ENCODE peak calls at places on chromosomes 3 and 15, in five cellular contexts. A is A549, B is neural crest cell, E is dorsolateral prefrontal cortex, G is ovary. X is an unnamed sample.

GRCh38 chr3:125052671-125053303 is 3.0 kb downstream of the HEG1 start:
- DNase-seq in A (peak; percentile 14), B (no peak), E (no peak), G (no peak), X (peak; percentile 62)

GRCh38 chr3:128006471-128007424 is 45.5 kb upstream of the SEC61A1 start:
- DNase-seq in A (no peak), B (no peak), E (no peak), G (no peak), X (no peak)

GRCh38 chr3:150763841-150764483 is 993 bp upstream of the SIAH2 start:
- DNase-seq in A (peak; percentile 74), B (peak; percentile 52), E (peak; percentile 76), G (peak; percentile 73), X (no peak)

GRCh38 chr15:54029076-54029475 is 50.8 kb downstream of the UNC13C start:
- DNase-seq in A (no peak), B (no peak), E (no peak), G (no peak), X (no peak)

GRCh38 chr15:36947035-36947719 is 153.2 kb downstream of the MEIS2 start:
- DNase-seq in A (no peak), B (no peak), E (no peak), G (no peak), X (no peak)

GRCh38 chr3:157329541-157329940 is 107.1 kb upstream of the PTX3 start:
- DNase-seq in A (no peak), B (no peak), E (no peak), G (no peak), X (no peak)

GRCh38 chr15:63531586-63531985 is 27.2 kb downstream of the USP3 start:
- DNase-seq in A (no peak), B (no peak), E (no peak), G (no peak), X (no peak)

GRCh38 chr3:120419797-120420196 is 31.0 kb downstream of the FSTL1 start:
- DNase-seq in A (no peak), B (no peak), E (no peak), G (no peak), X (no peak)

GRCh38 chr15:58478579-58478978 is 46.8 kb downstream of the LIPC start:
- DNase-seq in A (no peak), B (no peak), E (no peak), G (no peak), X (no peak)

GRCh38 chr15:52559583-52559982 is 9.2 kb downstream of the ARPP19 start:
- DNase-seq in A (no peak), B (no peak), E (no peak), G (no peak), X (no peak)

GRCh38 chr3:10551821-10552630 is 46.6 kb upstream of the ATP2B2 start:
- DNase-seq in A (no peak), B (no peak), E (peak; percentile 78), G (no peak), X (no peak)

GRCh38 chr3:159947220-159947619 is 41.4 kb upstream of the IL12A start:
- DNase-seq in A (no peak), B (no peak), E (no peak), G (no peak), X (peak; percentile 61)

GRCh38 chr3:178060406-178060805 is 475.8 kb upstream of the KCNMB2 start:
- DNase-seq in A (no peak), B (no peak), E (no peak), G (no peak), X (peak; percentile 95)

GRCh38 chr15:66884661-66885237 is 180.7 kb upstream of the SMAD3 start:
- DNase-seq in A (no peak), B (no peak), E (no peak), G (no peak), X (no peak)

GRCh38 chr3:134709563-134710312 is 58.9 kb upstream of the KY start:
- DNase-seq in A (no peak), B (no peak), E (no peak), G (peak; percentile 37), X (no peak)

GRCh38 chr3:156382458-156383346 is 172.2 kb downstream of the SSR3 start:
- DNase-seq in A (peak; percentile 47), B (peak; percentile 16), E (no peak), G (no peak), X (no peak)

GRCh38 chr3:31733234-31733667 is 200.5 kb downstream of the STT3B start:
- DNase-seq in A (no peak), B (no peak), E (no peak), G (no peak), X (no peak)

GRCh38 chr3:25542571-25543039 is 114.5 kb downstream of the RARB start:
- DNase-seq in A (no peak), B (no peak), E (no peak), G (no peak), X (no peak)
- TF ChIP-seq CTCF in A (no peak), B (no peak), E (no peak), G (no peak), X (no peak)

GRCh38 chr3:5678844-5679243 is 491.3 kb downstream of the EDEM1 start:
- DNase-seq in A (no peak), B (no peak), E (no peak), G (no peak), X (no peak)
- TF ChIP-seq CTCF in A (no peak), B (no peak), E (no peak), G (no peak), X (no peak)

GRCh38 chr15:25790003-25790660 is 73.0 kb downstream of the ATP10A start:
- DNase-seq in A (no peak), B (no peak), E (no peak), G (peak; percentile 68), X (peak; percentile 54)
- TF ChIP-seq CTCF in A (no peak), B (no peak), E (no peak), G (no peak), X (peak; percentile 16)

DNA sequence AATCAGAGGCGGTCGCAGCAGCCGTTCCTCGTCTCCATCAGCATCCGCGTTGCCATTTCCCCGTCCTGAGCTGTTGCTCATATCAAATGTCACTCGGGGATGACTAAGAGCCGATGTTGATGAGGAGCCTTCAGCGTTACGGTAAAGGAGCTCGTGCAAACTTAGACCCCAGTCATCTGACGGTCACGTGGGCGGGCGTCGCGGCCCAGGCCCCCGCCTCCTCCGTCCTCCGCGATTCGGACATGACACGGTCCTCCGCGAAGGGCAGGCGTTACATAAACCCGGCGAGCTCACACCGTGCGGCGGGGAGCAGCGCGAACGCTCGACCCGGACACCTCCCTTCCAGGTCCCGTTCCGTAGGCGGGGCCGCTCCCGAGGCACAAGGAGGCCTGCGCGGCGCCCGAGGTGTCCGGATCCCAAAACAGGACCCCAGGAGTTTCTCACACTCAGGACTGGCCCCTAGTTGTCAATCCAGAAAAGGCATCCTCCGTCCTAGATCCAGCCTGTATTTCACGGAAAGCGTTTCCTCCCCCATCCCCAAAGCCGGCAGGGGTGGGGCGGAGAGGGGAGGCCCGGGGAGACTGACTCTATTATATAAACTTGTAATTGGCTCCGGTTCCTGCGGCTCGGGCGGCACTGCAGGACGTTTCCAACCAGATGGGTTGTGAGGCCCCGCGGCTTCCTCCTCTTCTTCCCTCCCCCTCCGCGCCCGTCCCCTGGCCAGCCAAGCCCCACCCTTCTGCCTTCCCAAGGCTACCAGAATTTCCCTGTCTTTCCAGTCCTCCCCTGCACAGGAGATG is 100.0 kb upstream of the IGF1R start:
- DNase-seq in A (peak; percentile 72), B (peak; percentile 48), E (peak; percentile 75), G (peak; percentile 83), X (peak; percentile 44)
- TF ChIP-seq CTCF in A (peak; percentile 27), B (peak; percentile 42), E (no peak), G (peak; percentile 8), X (peak; percentile 20)

GRCh38 chr3:94179059-94179458 is 116.2 kb downstream of the NSUN3 start:
- DNase-seq in A (no peak), B (no peak), E (no peak), G (no peak), X (no peak)

GRCh38 chr3:94184781-94185180 is 121.9 kb downstream of the NSUN3 start:
- DNase-seq in A (no peak), B (no peak), E (no peak), G (no peak), X (no peak)

GRCh38 chr3:94187697-94188096 is 124.8 kb downstream of the NSUN3 start:
- DNase-seq in A (no peak), B (no peak), E (no peak), G (no peak), X (no peak)

GRCh38 chr3:94185753-94186152 is 122.9 kb downstream of the NSUN3 start:
- DNase-seq in A (no peak), B (no peak), E (no peak), G (no peak), X (no peak)

DNA sequence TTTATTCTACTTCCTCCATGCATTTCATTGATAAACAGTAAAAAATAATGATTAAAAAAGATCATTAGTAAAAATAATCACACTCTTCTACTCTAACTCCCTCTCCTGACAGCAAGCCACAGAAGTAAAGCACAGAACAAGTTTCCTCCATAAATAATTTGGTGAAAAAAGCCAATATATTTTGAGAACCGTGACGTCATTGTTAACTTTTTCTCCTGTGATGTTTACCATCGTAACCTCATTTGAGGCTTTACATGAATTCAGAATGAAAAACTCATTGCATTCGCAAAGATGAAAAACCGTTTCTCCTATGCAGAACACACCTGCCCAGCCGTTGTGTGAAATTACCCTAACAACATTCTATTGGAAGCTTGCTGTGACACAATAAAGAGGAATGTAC is 120.7 kb downstream of the NSUN3 start:
- DNase-seq in A (no peak), B (no peak), E (no peak), G (no peak), X (no peak)
- TF ChIP-seq CTCF in A (no peak), B (no peak), E (no peak), G (no peak), X (no peak)

GRCh38 chr3:30135190-30135589 is 471.2 kb upstream of the TGFBR2 start:
- DNase-seq in A (peak; percentile 63), B (no peak), E (no peak), G (no peak), X (no peak)
- TF ChIP-seq CTCF in A (peak; percentile 66), B (no peak), E (peak; percentile 45), G (no peak), X (peak; percentile 20)

X was measured in AG09319.